ENCODE peak calls at places on chromosomes 12 and 14, in six cellular contexts. E is WERI-Rb-1, O is brain microvascular endothelial cell, V is cardiac muscle cell, H is stomach, T is MM.1S. G is an unnamed sample.

GRCh38 chr14:71594828-71595227 is 337.4 kb upstream of the RGS6 start:
- DNase-seq in E (no peak), O (no peak), V (no peak), H (no peak), T (no peak), G (no peak)

GRCh38 chr14:86654558-86655184 is 1124.7 kb downstream of the FLRT2 start:
- DNase-seq in E (peak), O (peak), V (peak), H (peak), T (peak), G (peak)

GRCh38 chr12:46443594-46444263 is 71.2 kb upstream of the SLC38A2 start:
- DNase-seq in E (no peak), O (no peak), V (no peak), H (no peak), T (no peak), G (no peak)

GRCh38 chr14:23580152-23580926 is 1.7 kb upstream of the JPH4 start:
- DNase-seq in E (no peak), O (no peak), V (no peak), H (peak), T (no peak), G (no peak)

GRCh38 chr12:45934956-45935355 is 55.4 kb downstream of the SCAF11 start:
- DNase-seq in E (no peak), O (no peak), V (no peak), H (no peak), T (no peak), G (no peak)

GRCh38 chr14:51424569-51425251 is 184.7 kb downstream of the TMX1 start:
- DNase-seq in E (no peak), O (peak), V (no peak), H (no peak), T (no peak), G (no peak)

GRCh38 chr12:113162102-113163029 is 12.8 kb downstream of the CFAP73 start:
- DNase-seq in E (peak), O (peak), V (peak), H (no peak), T (no peak), G (no peak)

GRCh38 chr12:48156648-48157015 is 683 bp downstream of the ASB8 start:
- DNase-seq in E (no peak), O (no peak), V (no peak), H (no peak), T (no peak), G (no peak)

GRCh38 chr12:101829639-101830390 is 944 bp downstream of the GNPTAB start:
- DNase-seq in E (no peak), O (no peak), V (peak), H (peak), T (peak), G (peak)

GRCh38 chr14:96253140-96253539 is 2.9 kb upstream of the BDKRB1 start:
- DNase-seq in E (no peak), O (peak), V (no peak), H (no peak), T (no peak), G (no peak)

GRCh38 chr12:122836027-122836921 is 1.0 kb downstream of the HIP1R start:
- DNase-seq in E (no peak), O (no peak), V (peak), H (peak), T (peak), G (peak)

GRCh38 chr12:12985817-12986408 is 14.2 kb downstream of the HEBP1 start:
- DNase-seq in E (peak), O (peak), V (peak), H (no peak), T (no peak), G (peak)

GRCh38 chr12:79662046-79662811 is 28.5 kb downstream of the PAWR start:
- DNase-seq in E (no peak), O (peak), V (no peak), H (no peak), T (no peak), G (no peak)

GRCh38 chr12:111268738-111269572 is 99.9 kb downstream of the PHETA1 start:
- DNase-seq in E (no peak), O (no peak), V (no peak), H (no peak), T (no peak), G (peak)

GRCh38 chr14:75825147-75825592 is 156.6 kb downstream of the TGFB3 start:
- DNase-seq in E (no peak), O (no peak), V (no peak), H (no peak), T (no peak), G (peak)

GRCh38 chr12:99154264-99154982 is 493.1 kb upstream of the GARIN6 start:
- DNase-seq in E (no peak), O (no peak), V (peak), H (no peak), T (no peak), G (no peak)

GRCh38 chr14:101599234-101599885 is 38.1 kb downstream of the DIO3 start:
- DNase-seq in E (no peak), O (no peak), V (no peak), H (no peak), T (no peak), G (no peak)

GRCh38 chr14:24051789-24052655 is at the start of gene CARMIL3:
- DNase-seq in E (peak), O (no peak), V (peak), H (peak), T (peak), G (peak)

GRCh38 chr12:112217647-112218046 is 92.3 kb downstream of the TRAFD1 start:
- DNase-seq in E (no peak), O (no peak), V (no peak), H (no peak), T (no peak), G (no peak)

GRCh38 chr14:31435276-31435675 is 14.9 kb upstream of the HEATR5A start:
- DNase-seq in E (no peak), O (no peak), V (no peak), H (no peak), T (no peak), G (no peak)

GRCh38 chr14:52400846-52401245 is 86.7 kb downstream of the PTGER2 start:
- DNase-seq in E (no peak), O (no peak), V (no peak), H (no peak), T (peak), G (peak)

GRCh38 chr14:91869556-91869955 is 2.2 kb upstream of the TC2N start:
- DNase-seq in E (no peak), O (peak), V (no peak), H (no peak), T (no peak), G (no peak)

GRCh38 chr14:92729632-92730358 is 18.6 kb downstream of the LGMN start:
- DNase-seq in E (no peak), O (peak), V (no peak), H (no peak), T (no peak), G (peak)

GRCh38 chr14:69996197-69996596 is 117.0 kb downstream of the SMOC1 start:
- DNase-seq in E (no peak), O (peak), V (no peak), H (no peak), T (no peak), G (no peak)

GRCh38 chr14:29494312-29494711 is 433.3 kb downstream of the PRKD1 start:
- DNase-seq in E (no peak), O (no peak), V (no peak), H (no peak), T (no peak), G (no peak)

GRCh38 chr12:121209629-121210572 is at the start of gene P2RX4:
- DNase-seq in E (peak), O (peak), V (peak), H (peak), T (peak), G (peak)
- TF ChIP-seq CTCF in E (peak), O (no peak), V (peak), H (no peak), T (peak), G (peak)

GRCh38 chr14:54396493-54397335 is at the start of gene CDKN3:
- DNase-seq in E (peak), O (peak), V (peak), H (peak), T (peak), G (peak)
- TF ChIP-seq CTCF in E (peak), O (peak), V (peak), H (peak), T (peak), G (peak)

DNA sequence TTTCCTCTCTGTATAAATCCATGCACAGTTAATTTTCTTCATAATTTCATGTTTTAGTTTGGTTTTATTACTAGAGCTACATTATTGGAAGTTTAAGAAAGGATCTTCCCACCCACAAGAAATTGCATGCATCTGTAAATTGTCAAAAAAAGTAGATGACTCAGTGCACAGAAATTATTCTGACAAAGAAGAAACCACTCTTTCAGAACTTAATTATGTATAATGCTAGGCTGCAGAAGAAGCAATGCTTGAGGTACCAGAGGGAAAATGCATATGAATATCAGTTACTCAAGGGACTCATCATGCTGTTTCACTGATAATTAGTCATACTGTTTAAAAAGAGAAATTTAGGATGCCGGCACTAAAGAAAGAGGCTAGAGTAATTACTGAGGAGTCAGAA is 147.0 kb downstream of the SLC16A7 start:
- DNase-seq in E (no peak), O (peak), V (no peak), H (no peak), T (no peak), G (no peak)
- TF ChIP-seq CTCF in E (no peak), O (no peak), V (no peak), H (no peak), T (no peak), G (no peak)

GRCh38 chr12:130728158-130729058 is 12.3 kb upstream of the RIMBP2 start:
- DNase-seq in E (no peak), O (no peak), V (no peak), H (no peak), T (no peak), G (no peak)
- TF ChIP-seq CTCF in E (no peak), O (no peak), V (no peak), H (no peak), T (no peak), G (no peak)

GRCh38 chr14:104267895-104268294 is 129.5 kb downstream of the KIF26A start:
- DNase-seq in E (peak), O (no peak), V (no peak), H (peak), T (no peak), G (no peak)
- TF ChIP-seq CTCF in E (no peak), O (no peak), V (no peak), H (no peak), T (no peak), G (no peak)

DNA sequence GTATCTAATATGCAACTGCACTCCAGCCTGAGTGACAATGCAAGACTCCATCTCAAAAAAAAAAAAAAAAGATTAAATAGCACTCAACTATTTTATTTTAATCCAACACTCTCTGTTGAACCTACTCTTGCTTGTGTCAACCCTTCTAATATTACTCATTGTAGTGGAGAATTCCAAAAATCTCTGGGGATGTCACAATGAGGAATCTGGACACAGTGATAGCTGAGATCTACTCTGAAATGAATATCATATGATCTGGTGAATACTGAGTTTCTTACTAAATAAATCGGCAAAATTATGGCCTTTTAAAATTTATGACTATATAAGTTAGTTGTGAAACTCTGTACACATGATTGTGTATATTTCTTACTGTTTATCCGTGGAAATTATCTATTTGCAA is 418.2 kb downstream of the BCAT1 start:
- DNase-seq in E (no peak), O (no peak), V (no peak), H (no peak), T (no peak), G (no peak)
- TF ChIP-seq CTCF in E (no peak), O (no peak), V (no peak), H (no peak), T (no peak), G (no peak)

GRCh38 chr14:61260939-61261776 is 20.0 kb downstream of the TMEM30B start:
- DNase-seq in E (no peak), O (peak), V (no peak), H (no peak), T (no peak), G (no peak)
- TF ChIP-seq CTCF in E (no peak), O (peak), V (no peak), H (no peak), T (no peak), G (no peak)

DNA sequence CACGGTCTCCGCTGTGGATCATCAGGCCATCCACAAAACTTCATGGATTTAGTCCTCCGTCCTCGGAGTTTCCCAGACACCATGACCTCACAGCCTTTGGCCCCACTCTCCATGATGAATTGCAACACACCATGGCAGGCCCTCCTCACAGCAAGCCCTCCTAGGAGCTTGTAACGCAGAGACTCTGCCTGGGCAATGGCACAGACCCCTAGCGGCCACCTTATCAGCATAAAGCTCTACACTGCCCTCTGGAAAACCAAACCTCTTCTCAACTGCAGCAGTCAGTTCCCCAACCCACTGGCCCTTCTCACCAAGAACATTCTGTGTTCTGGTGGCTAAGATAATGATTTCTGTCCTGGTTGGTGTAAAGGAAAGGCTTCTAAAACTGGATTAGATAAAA is 238.4 kb upstream of the USP15 start:
- DNase-seq in E (no peak), O (no peak), V (no peak), H (no peak), T (no peak), G (no peak)
- TF ChIP-seq CTCF in E (no peak), O (no peak), V (no peak), H (no peak), T (no peak), G (no peak)

GRCh38 chr14:94372021-94372605 is 16.3 kb downstream of the SERPINA1 start:
- DNase-seq in E (no peak), O (no peak), V (no peak), H (peak), T (no peak), G (no peak)
- TF ChIP-seq CTCF in E (peak), O (peak), V (no peak), H (no peak), T (no peak), G (peak)

G was measured in GM12865.